ENCODE peak calls at places on chromosome 13, in nine cellular contexts. H is activated effector memory CD4-positive, alpha-beta T cell treated with anti-CD3 and anti-CD28 coated beads, Interleukin-2, amount 50 U/mL, for 16 hours; W is activated naive CD8-positive, alpha-beta T cell treated with anti-CD3 and anti-CD28 coated beads, Interleukin-2, amount 50 U/mL, for 24 hours; A is upper lobe of right lung; O is neuronal stem cell; K is T-helper 9 cell; M is T-helper 17 cell; C is HEK293T; V is GM04504. I is an unnamed sample.

GRCh38 chr13:113935081-113935511 is 38.8 kb downstream of the C13orf46 start:
- DNase-seq in H (peak), W (no peak), A (peak), O (no peak), K (no peak), M (no peak), C (no peak), V (no peak), I (no peak)

GRCh38 chr13:28447989-28448388 is 46.9 kb downstream of the FLT1 start:
- DNase-seq in H (no peak), W (no peak), A (no peak), O (no peak), K (no peak), M (no peak), C (no peak), V (no peak), I (no peak)

GRCh38 chr13:110714798-110715394 is 1.4 kb downstream of the ING1 start:
- DNase-seq in H (peak), W (peak), A (peak), O (peak), K (peak), M (peak), C (no peak), V (no peak), I (no peak)

GRCh38 chr13:99086149-99086868 is 108.4 kb upstream of the DOCK9 start:
- DNase-seq in H (peak), W (peak), A (peak), O (peak), K (peak), M (peak), C (peak), V (no peak), I (peak)

GRCh38 chr13:29543230-29544215 is 52.0 kb downstream of the SLC7A1 start:
- DNase-seq in H (peak), W (peak), A (no peak), O (no peak), K (no peak), M (no peak), C (peak), V (no peak), I (peak)

GRCh38 chr13:113233101-113233500 is 23.7 kb downstream of the CUL4A start:
- DNase-seq in H (no peak), W (no peak), A (no peak), O (no peak), K (no peak), M (no peak), C (no peak), V (no peak), I (no peak)

GRCh38 chr13:72541674-72542073 is 185.8 kb downstream of the MZT1 start:
- DNase-seq in H (no peak), W (no peak), A (no peak), O (no peak), K (no peak), M (no peak), C (no peak), V (no peak), I (no peak)

GRCh38 chr13:74132768-74133656 is 1.2 kb downstream of the KLF12 start:
- DNase-seq in H (peak), W (peak), A (peak), O (peak), K (peak), M (peak), C (peak), V (peak), I (peak)

GRCh38 chr13:92307752-92308151 is 909.3 kb downstream of the GPC5 start:
- DNase-seq in H (no peak), W (no peak), A (no peak), O (no peak), K (no peak), M (no peak), C (no peak), V (no peak), I (no peak)

GRCh38 chr13:113914333-113915011 is 50.6 kb upstream of the GAS6 start:
- DNase-seq in H (no peak), W (no peak), A (no peak), O (no peak), K (no peak), M (no peak), C (no peak), V (no peak), I (no peak)

GRCh38 chr13:99863789-99864626 is 107.6 kb downstream of the ZIC5 start:
- DNase-seq in H (no peak), W (no peak), A (no peak), O (no peak), K (no peak), M (no peak), C (no peak), V (no peak), I (no peak)

I was measured in T-helper 2 cell treated with Interferon-gamma antibody and Interleukin-4, amounts not matched to agents 5 μg/mL and 100 μg/mL, for 36 hours.